ENCODE peak calls at places on chromosomes 2 and 18, in four cellular contexts. One of them, this sample, is unnamed.

GRCh38 chr2:88603146-88603545 is 24.1 kb downstream of the EIF2AK3 start:
- DNase-seq in C1 segment of cervical spinal cord: no peak
- DNase-seq in dermis microvascular lymphatic vessel endothelial cell: peak; percentile 43
- DNase-seq in activated T-helper 1 cell treated with Interleukin-2 at 50 U/mL for 16 hours: no peak
- DNase-seq in this sample: no peak

GRCh38 chr18:68721681-68722583 is 7.0 kb upstream of the TMX3 start:
- DNase-seq in dermis microvascular lymphatic vessel endothelial cell: no peak
- DNase-seq in activated T-helper 1 cell treated with Interleukin-2 at 50 U/mL for 16 hours: no peak
- DNase-seq in C1 segment of cervical spinal cord: no peak
- DNase-seq in this sample: no peak

GRCh38 chr2:159379181-159379580 is 92.7 kb upstream of the WDSUB1 start:
- DNase-seq in dermis microvascular lymphatic vessel endothelial cell: no peak
- DNase-seq in C1 segment of cervical spinal cord: no peak
- DNase-seq in activated T-helper 1 cell treated with Interleukin-2 at 50 U/mL for 16 hours: no peak
- DNase-seq in this sample: no peak

GRCh38 chr2:43105586-43106562 is 120.5 kb downstream of the ZFP36L2 start:
- DNase-seq in C1 segment of cervical spinal cord: peak; percentile 50
- DNase-seq in activated T-helper 1 cell treated with Interleukin-2 at 50 U/mL for 16 hours: no peak
- DNase-seq in dermis microvascular lymphatic vessel endothelial cell: no peak
- DNase-seq in this sample: peak; percentile 39

GRCh38 chr2:231348703-231349373 is 46.7 kb upstream of the B3GNT7 start:
- DNase-seq in activated T-helper 1 cell treated with Interleukin-2 at 50 U/mL for 16 hours: no peak
- DNase-seq in dermis microvascular lymphatic vessel endothelial cell: no peak
- DNase-seq in C1 segment of cervical spinal cord: peak; percentile 38
- DNase-seq in this sample: peak; percentile 57

GRCh38 chr18:36141576-36141975 is 11.9 kb downstream of the ELP2 start:
- DNase-seq in C1 segment of cervical spinal cord: no peak
- DNase-seq in activated T-helper 1 cell treated with Interleukin-2 at 50 U/mL for 16 hours: no peak
- DNase-seq in dermis microvascular lymphatic vessel endothelial cell: no peak
- DNase-seq in this sample: no peak

GRCh38 chr2:36468463-36469266 is 113.1 kb downstream of the CRIM1 start:
- DNase-seq in dermis microvascular lymphatic vessel endothelial cell: peak; percentile 71
- DNase-seq in C1 segment of cervical spinal cord: no peak
- DNase-seq in activated T-helper 1 cell treated with Interleukin-2 at 50 U/mL for 16 hours: no peak
- DNase-seq in this sample: no peak

GRCh38 chr2:143489135-143489534 is 359.9 kb downstream of the ARHGAP15 start:
- DNase-seq in C1 segment of cervical spinal cord: no peak
- DNase-seq in dermis microvascular lymphatic vessel endothelial cell: no peak
- DNase-seq in activated T-helper 1 cell treated with Interleukin-2 at 50 U/mL for 16 hours: no peak
- DNase-seq in this sample: no peak

GRCh38 chr2:188158337-188159100 is 133.2 kb upstream of the GULP1 start:
- DNase-seq in C1 segment of cervical spinal cord: no peak
- DNase-seq in dermis microvascular lymphatic vessel endothelial cell: no peak
- DNase-seq in activated T-helper 1 cell treated with Interleukin-2 at 50 U/mL for 16 hours: no peak
- DNase-seq in this sample: no peak

GRCh38 chr18:7512326-7512725 is 54.8 kb upstream of the PTPRM start:
- DNase-seq in C1 segment of cervical spinal cord: no peak
- DNase-seq in activated T-helper 1 cell treated with Interleukin-2 at 50 U/mL for 16 hours: no peak
- DNase-seq in dermis microvascular lymphatic vessel endothelial cell: no peak
- DNase-seq in this sample: no peak

GRCh38 chr2:98738304-98738703 is 7.4 kb upstream of the MGAT4A start:
- DNase-seq in C1 segment of cervical spinal cord: no peak
- DNase-seq in activated T-helper 1 cell treated with Interleukin-2 at 50 U/mL for 16 hours: no peak
- DNase-seq in dermis microvascular lymphatic vessel endothelial cell: no peak
- DNase-seq in this sample: no peak

GRCh38 chr18:79396431-79397287 is 929 bp downstream of the NFATC1 start:
- DNase-seq in C1 segment of cervical spinal cord: no peak
- DNase-seq in activated T-helper 1 cell treated with Interleukin-2 at 50 U/mL for 16 hours: peak; percentile 37
- DNase-seq in dermis microvascular lymphatic vessel endothelial cell: peak; percentile 68
- DNase-seq in this sample: peak; percentile 20

GRCh38 chr2:134120160-134120717 is 133.6 kb upstream of the MGAT5 start:
- DNase-seq in activated T-helper 1 cell treated with Interleukin-2 at 50 U/mL for 16 hours: peak; percentile 18
- DNase-seq in dermis microvascular lymphatic vessel endothelial cell: peak; percentile 26
- DNase-seq in C1 segment of cervical spinal cord: no peak
- DNase-seq in this sample: no peak

GRCh38 chr2:237096201-237096600 is 10.5 kb downstream of the COPS8 start:
- DNase-seq in C1 segment of cervical spinal cord: no peak
- DNase-seq in activated T-helper 1 cell treated with Interleukin-2 at 50 U/mL for 16 hours: no peak
- DNase-seq in dermis microvascular lymphatic vessel endothelial cell: peak; percentile 92
- DNase-seq in this sample: no peak

This sample was measured in hippocampal formation.